ENCODE peak calls at places on chromosomes 11 and 22, in eight cellular contexts. L, P, Q, H, Y, E, N and I are unnamed samples.

GRCh38 chr11:61345170-61345610 is 12.2 kb downstream of the TKFC start:
- DNase-seq in L (no peak), P (no peak), Q (no peak), H (no peak), Y (no peak), E (no peak), N (no peak), I (no peak)

GRCh38 chr22:44458044-44459020 is 39.7 kb downstream of the RTL6 start:
- DNase-seq in L (peak), P (no peak), Q (no peak), H (no peak), Y (no peak), E (peak), N (no peak), I (no peak)

GRCh38 chr11:126426820-126427749 is 71.6 kb downstream of the ST3GAL4 start:
- DNase-seq in L (no peak), P (no peak), Q (no peak), H (no peak), Y (no peak), E (peak), N (peak), I (no peak)

GRCh38 chr11:28539239-28540025 is 431.2 kb downstream of the METTL15 start:
- DNase-seq in L (no peak), P (no peak), Q (no peak), H (no peak), Y (no peak), E (no peak), N (no peak), I (no peak)

GRCh38 chr11:83982825-83983224 is 696.7 kb upstream of the CCDC90B start:
- DNase-seq in L (no peak), P (no peak), Q (no peak), H (no peak), Y (no peak), E (no peak), N (no peak), I (no peak)

GRCh38 chr11:7020183-7020917 is at the start of the genes NLRP14 and ZNF214:
- DNase-seq in L (no peak), P (no peak), Q (peak), H (no peak), Y (no peak), E (peak), N (peak), I (peak)

GRCh38 chr11:47056261-47056915 is 119.8 kb downstream of the CSTPP1 start:
- DNase-seq in L (no peak), P (no peak), Q (no peak), H (no peak), Y (no peak), E (no peak), N (no peak), I (no peak)

GRCh38 chr11:16043617-16044016 is 312.7 kb downstream of the SOX6 start:
- DNase-seq in L (no peak), P (no peak), Q (no peak), H (no peak), Y (no peak), E (peak), N (no peak), I (no peak)

GRCh38 chr22:45917146-45917545 is 59.8 kb downstream of the WNT7B start:
- DNase-seq in L (no peak), P (no peak), Q (peak), H (no peak), Y (no peak), E (no peak), N (no peak), I (no peak)

GRCh38 chr22:48192920-48193319 is 1430.5 kb downstream of the TBC1D22A start:
- DNase-seq in L (no peak), P (no peak), Q (no peak), H (no peak), Y (no peak), E (no peak), N (no peak), I (no peak)

GRCh38 chr11:17148536-17148935 is 59.2 kb downstream of the PIK3C2A start:
- DNase-seq in L (no peak), P (no peak), Q (no peak), H (no peak), Y (no peak), E (no peak), N (no peak), I (no peak)

GRCh38 chr11:113506461-113506860 is 31.3 kb upstream of the DRD2 start:
- DNase-seq in L (no peak), P (no peak), Q (no peak), H (no peak), Y (no peak), E (no peak), N (no peak), I (no peak)

GRCh38 chr11:47514825-47515647 is 37.9 kb downstream of the CELF1 start:
- DNase-seq in L (peak), P (peak), Q (no peak), H (no peak), Y (no peak), E (peak), N (no peak), I (no peak)

GRCh38 chr11:9460322-9461067 is at the start of gene ZNF143:
- DNase-seq in L (peak), P (peak), Q (peak), H (peak), Y (peak), E (peak), N (peak), I (peak)

GRCh38 chr11:76469141-76469540 is 24.3 kb downstream of the EMSY start:
- DNase-seq in L (no peak), P (no peak), Q (no peak), H (no peak), Y (no peak), E (no peak), N (no peak), I (no peak)

GRCh38 chr22:19607198-19608113 is 83.2 kb upstream of the CLDN5 start:
- DNase-seq in L (peak), P (no peak), Q (peak), H (no peak), Y (no peak), E (no peak), N (peak), I (no peak)

GRCh38 chr22:42646569-42647525 is 2.3 kb downstream of the CYB5R3 start:
- DNase-seq in L (no peak), P (no peak), Q (no peak), H (no peak), Y (no peak), E (no peak), N (no peak), I (no peak)

GRCh38 chr22:46968359-46968740 is 205.9 kb downstream of the TBC1D22A start:
- DNase-seq in L (no peak), P (no peak), Q (no peak), H (no peak), Y (no peak), E (no peak), N (no peak), I (no peak)

GRCh38 chr22:36546932-36547331 is 18.0 kb upstream of the EIF3D start:
- DNase-seq in L (peak), P (no peak), Q (no peak), H (no peak), Y (no peak), E (no peak), N (no peak), I (no peak)

GRCh38 chr11:120674537-120674936 is 163.0 kb downstream of the GRIK4 start:
- DNase-seq in L (no peak), P (no peak), Q (no peak), H (no peak), Y (no peak), E (no peak), N (no peak), I (no peak)

GRCh38 chr11:104772806-104773241 is 125.4 kb downstream of the CASP12 start:
- DNase-seq in L (no peak), P (no peak), Q (no peak), H (no peak), Y (no peak), E (peak), N (no peak), I (no peak)

GRCh38 chr11:126113515-126113957 is 50.9 kb upstream of the CDON start:
- DNase-seq in L (no peak), P (no peak), Q (peak), H (no peak), Y (no peak), E (peak), N (no peak), I (no peak)